ENCODE peak calls at places on chromosome 14, in six cellular contexts. T is MM.1S; D is MCF 10A; L is stimulated activated CD4-positive, alpha-beta T cell treated with anti-CD3 and anti-CD28 coated beads, Interleukin-2, amount 100 ng/mL, for 24 hours; O is CD8-positive, alpha-beta memory T cell; V is occipital lobe. H is an unnamed sample.

GRCh38 chr14:104968153-104968527 is 10.0 kb downstream of the AHNAK2 start:
- DNase-seq in L (no peak), D (peak; percentile 79), V (no peak), O (no peak), T (no peak), H (no peak)

GRCh38 chr14:24274101-24274543 is 2.7 kb upstream of the RABGGTA start:
- DNase-seq in D (peak; percentile 95), O (no peak), V (no peak), L (peak; percentile 48), T (peak; percentile 23), H (peak; percentile 59)

GRCh38 chr14:22539831-22540230 is 49.2 kb downstream of the DAD1 start:
- DNase-seq in T (no peak), O (no peak), L (no peak), V (no peak), D (no peak), H (no peak)

GRCh38 chr14:92780444-92780843 is 13.7 kb upstream of the GOLGA5 start:
- DNase-seq in L (no peak), D (peak; percentile 8), V (no peak), O (no peak), T (no peak), H (no peak)

GRCh38 chr14:92959761-92960680 is 37.1 kb downstream of the CHGA start:
- DNase-seq in V (no peak), T (no peak), D (no peak), O (no peak), L (no peak), H (no peak)

GRCh38 chr14:92553456-92553855 is 39.9 kb downstream of the RIN3 start:
- DNase-seq in V (no peak), L (no peak), D (no peak), T (no peak), O (no peak), H (no peak)

GRCh38 chr14:101004954-101005353 is 101.4 kb upstream of the RTL1 start:
- DNase-seq in V (no peak), O (no peak), L (no peak), D (no peak), T (peak; percentile 30), H (no peak)

GRCh38 chr14:38536376-38537038 is 280.6 kb upstream of the CLEC14A start:
- DNase-seq in V (no peak), T (no peak), O (no peak), D (no peak), L (no peak), H (no peak)

GRCh38 chr14:25086081-25086480 is 36.1 kb upstream of the STXBP6 start:
- DNase-seq in D (no peak), O (no peak), V (no peak), L (no peak), T (no peak), H (no peak)

GRCh38 chr14:65301862-65302539 is 110.5 kb upstream of the FUT8 start:
- DNase-seq in O (no peak), L (no peak), D (no peak), V (no peak), T (no peak), H (peak; percentile 90)

GRCh38 chr14:71048393-71048792 is 141.1 kb downstream of the PCNX1 start:
- DNase-seq in T (no peak), L (no peak), O (no peak), D (no peak), V (no peak), H (no peak)

GRCh38 chr14:95348395-95349080 is 28.8 kb upstream of the CLMN start:
- DNase-seq in D (no peak), V (no peak), T (no peak), L (no peak), O (no peak), H (no peak)

GRCh38 chr14:76752744-76753143 is 8.5 kb upstream of the VASH1 start:
- DNase-seq in V (peak; percentile 39), D (no peak), T (no peak), L (no peak), O (no peak), H (no peak)

GRCh38 chr14:101068958-101069549 is 165.5 kb upstream of the RTL1 start:
- DNase-seq in L (no peak), O (no peak), V (no peak), T (no peak), D (no peak), H (no peak)

GRCh38 chr14:76781648-76782051 is 20.4 kb downstream of the VASH1 start:
- DNase-seq in D (no peak), O (no peak), L (no peak), V (no peak), T (no peak), H (no peak)

GRCh38 chr14:52354257-52354656 is 40.1 kb downstream of the PTGER2 start:
- DNase-seq in L (no peak), O (no peak), D (no peak), T (no peak), V (no peak), H (no peak)

GRCh38 chr14:38065101-38065762 is 142.5 kb upstream of the SSTR1 start:
- DNase-seq in D (no peak), L (peak; percentile 18), T (no peak), V (no peak), O (no peak), H (peak; percentile 66)

GRCh38 chr14:77542349-77543239 is 44.0 kb upstream of the ISM2 start:
- DNase-seq in O (no peak), T (no peak), L (no peak), D (no peak), V (no peak), H (peak; percentile 33)

GRCh38 chr14:64983439-64984310 is 3.0 kb upstream of the FNTB start:
- DNase-seq in D (peak; percentile 66), L (peak; percentile 23), O (no peak), T (peak; percentile 50), V (no peak), H (peak; percentile 70)

GRCh38 chr14:56414231-56414630 is 165.4 kb upstream of the TMEM260 start:
- DNase-seq in T (no peak), D (no peak), V (no peak), O (no peak), L (no peak), H (no peak)